ENCODE peak calls at places on chromosomes 13 and 19, in six cellular contexts. I, L, G, F, Y and D are unnamed samples.

GRCh38 chr13:40597735-40598365 is 68.6 kb downstream of the FOXO1 start:
- DNase-seq in I (peak; percentile 48), L (no peak), G (no peak), F (no peak), Y (no peak), D (peak; percentile 53)

GRCh38 chr19:56667311-56667870 is 4.2 kb downstream of the ZNF835 start:
- DNase-seq in I (no peak), L (no peak), G (no peak), F (no peak), Y (no peak), D (no peak)

GRCh38 chr19:35119091-35119490 is 3.5 kb downstream of the FXYD3 start:
- DNase-seq in I (no peak), L (no peak), G (no peak), F (no peak), Y (no peak), D (no peak)

GRCh38 chr13:59211636-59212035 is 952.1 kb downstream of the DIAPH3 start:
- DNase-seq in I (no peak), L (no peak), G (no peak), F (no peak), Y (no peak), D (no peak)

GRCh38 chr19:34926685-34927375 is at the start of gene ZNF30:
- DNase-seq in I (peak; percentile 96), L (peak; percentile 90), G (peak; percentile 86), F (peak; percentile 90), Y (peak; percentile 82), D (peak; percentile 86)

GRCh38 chr19:32676895-32677359 is 1.3 kb downstream of the RGS9BP start:
- DNase-seq in I (no peak), L (no peak), G (no peak), F (no peak), Y (no peak), D (no peak)

GRCh38 chr19:57830071-57830602 is at the start of gene ZNF587B:
- DNase-seq in I (peak; percentile 58), L (peak; percentile 65), G (peak; percentile 45), F (no peak), Y (no peak), D (peak; percentile 35)

GRCh38 chr19:313988-314815 is 23.0 kb upstream of the PLPP2 start:
- DNase-seq in I (no peak), L (no peak), G (no peak), F (no peak), Y (no peak), D (no peak)

GRCh38 chr19:18425515-18426415 is 6.6 kb downstream of the SSBP4 start:
- DNase-seq in I (no peak), L (peak; percentile 21), G (no peak), F (no peak), Y (no peak), D (no peak)

GRCh38 chr13:91922969-91923592 is 524.7 kb downstream of the GPC5 start:
- DNase-seq in I (no peak), L (no peak), G (no peak), F (no peak), Y (no peak), D (no peak)

GRCh38 chr13:50129065-50129922 is 114.0 kb downstream of the KCNRG start:
- DNase-seq in I (no peak), L (no peak), G (no peak), F (peak; percentile 77), Y (no peak), D (no peak)

GRCh38 chr19:17294051-17294891 is 9.0 kb downstream of the ABHD8 start:
- DNase-seq in I (peak; percentile 37), L (no peak), G (peak; percentile 70), F (peak; percentile 69), Y (no peak), D (no peak)

GRCh38 chr13:29849731-29850212 is 645 bp downstream of the UBL3 start:
- DNase-seq in I (peak; percentile 79), L (peak; percentile 84), G (peak; percentile 33), F (no peak), Y (peak; percentile 50), D (peak; percentile 58)